ENCODE peak calls at places on chromosomes 5 and 9, in eight cellular contexts. Q is esophagus muscularis mucosa, F is GM12878, K is transverse colon, H is HCT116, W is stomach, M is breast epithelium, J is sigmoid colon. G is an unnamed sample.
A peak's percentile ranks its signal among the peaks of the same experiment; 100 is the strongest.

GRCh38 chr9:101668466-101668865 is 70.0 kb downstream of the GRIN3A start:
- DNase-seq in H (no peak), W (no peak), F (no peak), Q (no peak), J (no peak), M (no peak), K (no peak), G (no peak)

GRCh38 chr9:17003576-17004240 is 131.1 kb upstream of the CNTLN start:
- DNase-seq in J (no peak), H (no peak), M (no peak), W (no peak), K (no peak), F (no peak), Q (no peak), G (no peak)

GRCh38 chr5:111061618-111062017 is 9.9 kb upstream of the TSLP start:
- DNase-seq in K (no peak), J (no peak), M (no peak), W (no peak), F (no peak), H (no peak), Q (no peak), G (no peak)

GRCh38 chr9:81389569-81389993 is 299.8 kb downstream of the TLE1 start:
- DNase-seq in J (peak; percentile 74), F (no peak), H (peak; percentile 22), K (peak; percentile 11), Q (no peak), W (no peak), M (no peak), G (no peak)

GRCh38 chr5:140293091-140293996 is 9.6 kb downstream of the PFDN1 start:
- DNase-seq in F (no peak), Q (no peak), H (no peak), W (no peak), K (no peak), J (no peak), M (no peak), G (no peak)

GRCh38 chr5:148921350-148921749 is 94.9 kb downstream of the ADRB2 start:
- DNase-seq in M (no peak), K (no peak), H (no peak), Q (no peak), J (no peak), F (no peak), W (no peak), G (peak; percentile 20)

GRCh38 chr9:123131258-123131657 is 97.8 kb downstream of the GPR21 start:
- DNase-seq in W (no peak), J (no peak), H (no peak), F (no peak), Q (no peak), M (no peak), K (no peak), G (no peak)

GRCh38 chr9:134656334-134657034 is 14.9 kb downstream of the COL5A1 start:
- DNase-seq in K (no peak), M (no peak), Q (no peak), J (peak; percentile 37), W (no peak), H (peak; percentile 31), F (no peak), G (no peak)

GRCh38 chr9:82488702-82489578 is 500.4 kb downstream of the SPATA31D1 start:
- DNase-seq in M (no peak), Q (no peak), H (no peak), W (peak; percentile 56), K (no peak), J (no peak), F (no peak), G (no peak)

GRCh38 chr5:159732220-159732619 is 184.1 kb upstream of the ADRA1B start:
- DNase-seq in Q (peak; percentile 45), W (no peak), K (no peak), J (no peak), M (no peak), F (no peak), H (no peak), G (no peak)

GRCh38 chr5:107772418-107773310 is 101.9 kb upstream of the EFNA5 start:
- DNase-seq in M (no peak), F (no peak), W (no peak), H (no peak), K (no peak), Q (no peak), J (no peak), G (no peak)

GRCh38 chr5:16913187-16913839 is 22.8 kb downstream of the MYO10 start:
- DNase-seq in Q (no peak), K (peak; percentile 66), J (no peak), W (peak; percentile 60), F (no peak), M (no peak), H (peak; percentile 79), G (no peak)

GRCh38 chr5:151319334-151319733 is 15.8 kb upstream of the SLC36A3 start:
- DNase-seq in H (peak; percentile 26), J (peak; percentile 73), M (no peak), Q (peak; percentile 92), K (peak; percentile 9), W (no peak), F (no peak), G (peak; percentile 56)

GRCh38 chr5:66440202-66440680 is 156.0 kb upstream of the MAST4 start:
- DNase-seq in W (no peak), F (no peak), H (no peak), K (no peak), J (no peak), M (no peak), Q (peak; percentile 81), G (no peak)

GRCh38 chr5:89351232-89351631 is 468.2 kb upstream of the MEF2C start:
- DNase-seq in Q (no peak), K (no peak), J (no peak), H (no peak), F (no peak), W (no peak), M (no peak), G (no peak)

GRCh38 chr5:60360355-60360754 is 339.6 kb downstream of the DEPDC1B start:
- DNase-seq in F (no peak), H (no peak), J (no peak), K (no peak), M (no peak), Q (no peak), W (no peak), G (no peak)

GRCh38 chr5:102216559-102217157 is 79.4 kb downstream of the SLCO4C1 start:
- DNase-seq in J (no peak), W (no peak), M (no peak), F (no peak), Q (no peak), K (no peak), H (no peak), G (no peak)

GRCh38 chr5:181243020-181243520 is 636 bp downstream of the RACK1 start:
- DNase-seq in F (no peak), W (no peak), K (no peak), Q (no peak), M (no peak), J (peak; percentile 73), H (no peak), G (no peak)

GRCh38 chr9:92108122-92108521 is 7.1 kb downstream of the SPTLC1 start:
- DNase-seq in H (no peak), J (no peak), K (no peak), W (no peak), F (no peak), M (no peak), Q (no peak), G (no peak)

DNA sequence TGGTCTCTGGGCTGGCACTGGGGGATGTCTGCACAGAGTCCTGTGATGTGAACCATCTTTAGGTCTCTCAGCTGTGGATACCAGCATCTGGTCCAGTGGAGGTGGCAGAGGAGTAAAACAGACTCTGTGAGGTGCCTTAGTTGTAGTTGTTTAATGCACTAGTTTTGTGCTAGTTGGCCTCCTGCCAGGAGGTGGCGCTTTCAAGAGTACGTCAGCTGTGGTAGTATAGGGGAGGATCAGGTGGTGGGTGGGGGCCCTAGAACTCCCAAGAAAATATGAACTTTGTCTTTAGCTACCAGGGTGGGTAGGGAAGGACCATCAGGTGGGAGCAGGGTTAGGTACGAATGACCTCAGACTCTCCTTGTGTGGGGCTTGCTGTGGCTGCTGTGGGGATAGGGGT is 197.1 kb downstream of the TMC1 start:
- DNase-seq in F (no peak), M (no peak), J (no peak), Q (no peak), W (no peak), K (no peak), H (no peak), G (no peak)
- TF ChIP-seq CTCF in F (peak; percentile 21), M (no peak), J (no peak), Q (no peak), W (no peak), K (no peak), H (no peak), G (no peak)

DNA sequence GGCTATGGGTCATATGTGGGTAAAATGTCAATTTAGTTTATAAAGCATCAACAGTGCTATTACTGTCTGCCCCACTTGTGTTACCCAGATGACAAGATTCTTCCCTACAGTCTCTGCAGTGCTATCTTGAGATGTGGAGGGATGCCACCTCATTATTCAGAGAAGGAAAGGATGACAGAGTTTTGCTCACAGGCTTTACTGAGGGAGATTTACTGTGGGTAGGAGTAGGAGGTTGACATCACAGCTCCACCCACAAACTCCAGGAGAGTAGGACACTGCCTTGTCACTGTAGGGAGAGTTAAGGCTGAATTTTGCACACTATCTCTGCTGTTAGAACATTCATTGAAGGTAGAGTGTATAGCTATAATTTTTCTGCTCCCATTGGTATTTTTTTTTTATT is 359.2 kb downstream of the HTR1A start:
- DNase-seq in M (no peak), Q (no peak), H (no peak), J (no peak), F (no peak), K (no peak), W (no peak), G (no peak)
- TF ChIP-seq POLR2AphosphoS5 in M (no peak), Q (no peak), H (no peak), J (no peak), F (no peak), K (no peak), W (no peak), G (no peak)

GRCh38 chr9:130174920-130175321 is 2.7 kb downstream of the NCS1 start:
- DNase-seq in F (no peak), K (no peak), J (peak; percentile 95), W (no peak), H (no peak), Q (no peak), M (no peak), G (no peak)
- H3K27ac ChIP-seq in F (no peak overlapping the region), K (peak overlapping the region; percentile 85), J (peak overlapping the region; percentile 94), W (no peak overlapping the region), H (no peak overlapping the region), Q (peak overlapping the region; percentile 95), M (no peak overlapping the region), G (peak overlapping the region; percentile 88)

DNA sequence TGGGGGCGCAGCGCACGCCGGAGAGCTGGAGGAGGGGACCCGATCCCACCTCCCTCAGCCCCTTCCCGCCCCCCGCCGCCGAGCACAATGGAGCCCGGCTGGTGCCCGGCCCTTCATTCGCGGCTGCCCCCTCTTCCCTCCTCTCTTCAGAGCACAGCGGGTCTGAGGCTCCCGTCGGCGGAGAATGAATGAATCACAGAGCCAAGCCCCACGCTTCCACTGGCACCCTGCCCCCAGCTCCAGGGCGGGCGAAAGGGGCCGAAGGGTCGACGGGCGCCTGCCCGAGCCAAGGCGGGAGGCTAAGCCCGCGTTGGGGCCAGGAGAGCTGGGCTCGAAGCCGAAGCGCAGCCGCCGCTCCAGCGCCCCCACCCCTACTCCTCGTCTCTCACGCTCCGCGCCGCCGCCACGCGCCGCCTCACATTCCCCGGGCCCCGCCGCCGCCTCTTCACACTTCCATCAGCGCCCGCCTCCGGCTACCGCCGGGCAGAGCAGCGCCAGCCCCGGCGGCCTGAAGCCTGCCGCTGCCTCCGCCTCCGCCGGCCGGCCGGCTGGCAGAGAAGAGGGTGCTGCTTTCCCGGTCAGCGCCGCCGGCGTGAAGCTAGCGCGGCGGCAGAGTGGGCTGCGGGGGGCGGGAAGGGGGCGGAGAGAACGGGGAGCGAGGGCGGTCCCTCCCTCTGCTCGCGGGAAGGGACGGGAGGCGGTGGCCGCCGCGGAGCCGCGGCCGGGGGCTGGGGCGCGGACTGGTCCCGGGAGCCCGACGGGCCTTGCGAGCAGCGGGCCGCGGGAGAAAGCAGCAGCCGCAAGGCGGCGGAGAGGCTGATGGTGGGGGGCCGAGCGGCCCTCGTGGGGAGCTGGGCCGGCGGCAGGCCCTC is at the start of gene HOMER1:
- DNase-seq in K (peak; percentile 79), M (peak; percentile 77), J (peak; percentile 90), W (peak; percentile 76), F (no peak), H (peak; percentile 41), Q (no peak), G (no peak)
- TF ChIP-seq CTCF in K (peak; percentile 22), M (no peak), J (no peak), W (no peak), F (no peak), H (no peak), Q (no peak), G (no peak)